ENCODE peak calls at places on chromosomes 3 and 15, in eight cellular contexts. C, O, X, R, A, E, Y and P are unnamed samples.
A peak's percentile ranks its signal among the peaks of the same experiment; 100 is the strongest.

GRCh38 chr15:99253381-99254090 is 2.3 kb downstream of the LRRC28 start:
- DNase-seq in O (no peak), X (no peak), Y (peak; percentile 82), E (peak; percentile 38), C (no peak), A (peak; percentile 82), R (no peak), P (no peak)

GRCh38 chr3:183253961-183254815 is 1.1 kb downstream of the B3GNT5 start:
- DNase-seq in O (no peak), R (no peak), E (peak; percentile 32), A (peak; percentile 31), Y (peak; percentile 32), X (peak; percentile 83), C (peak; percentile 91), P (no peak)

GRCh38 chr3:87788516-87788915 is 270.3 kb downstream of the CGGBP1 start:
- DNase-seq in Y (no peak), O (no peak), E (no peak), C (no peak), R (no peak), X (no peak), A (no peak), P (no peak)

GRCh38 chr3:149969110-149969944 is 1.4 kb downstream of the PFN2 start:
- DNase-seq in C (no peak), X (no peak), R (no peak), A (peak; percentile 87), Y (peak; percentile 84), E (peak; percentile 83), O (peak; percentile 65), P (no peak)

GRCh38 chr3:148727242-148727641 is 29.5 kb downstream of the AGTR1 start:
- DNase-seq in C (no peak), A (peak; percentile 50), O (no peak), Y (peak; percentile 15), R (peak; percentile 73), E (peak; percentile 64), X (no peak), P (no peak)

GRCh38 chr15:25182736-25183445 is 228.1 kb downstream of the SNRPN start:
- DNase-seq in A (no peak), X (peak; percentile 39), R (no peak), C (peak; percentile 35), O (no peak), Y (no peak), E (no peak), P (no peak)

GRCh38 chr15:101615986-101616848 is 36.0 kb downstream of the TM2D3 start:
- DNase-seq in C (peak; percentile 80), R (no peak), Y (peak; percentile 68), O (no peak), E (no peak), X (no peak), A (peak; percentile 78), P (no peak)

GRCh38 chr3:197280156-197280555 is 18.3 kb downstream of the DLG1 start:
- DNase-seq in A (no peak), C (no peak), X (no peak), R (no peak), E (no peak), O (no peak), Y (no peak), P (no peak)

GRCh38 chr3:189947948-189948723 is 172.6 kb downstream of the P3H2 start:
- DNase-seq in X (no peak), E (peak; percentile 47), A (peak; percentile 30), Y (peak; percentile 50), R (peak; percentile 45), C (no peak), O (no peak), P (no peak)